ENCODE peak calls at places on chromosomes 3 and 15, in five cellular contexts. P, Y, K, D and V are unnamed samples.
A peak's percentile ranks its signal among the peaks of the same experiment; 100 is the strongest.

GRCh38 chr3:126364731-126365301 is 7.6 kb upstream of the KLF15 start:
- DNase-seq in Y (no peak), D (no peak), K (no peak), P (no peak), V (no peak)

GRCh38 chr15:76449455-76449854 is 112.9 kb downstream of the ISL2 start:
- DNase-seq in Y (no peak), D (no peak), K (no peak), P (no peak), V (no peak)

GRCh38 chr15:60390931-60391501 is 6.8 kb downstream of the ANXA2 start:
- DNase-seq in P (peak; percentile 56), Y (peak; percentile 91), D (no peak), K (no peak), V (peak; percentile 99)

GRCh38 chr3:196654691-196655090 is 15.2 kb downstream of the NRROS start:
- DNase-seq in P (no peak), D (no peak), Y (no peak), K (no peak), V (no peak)

GRCh38 chr3:117019082-117019713 is 309.6 kb downstream of the TUSC7 start:
- DNase-seq in K (no peak), P (peak; percentile 30), Y (peak; percentile 37), D (peak; percentile 17), V (peak; percentile 67)

GRCh38 chr3:45908761-45909160 is 22.4 kb downstream of the CCR9 start:
- DNase-seq in P (no peak), D (no peak), Y (no peak), K (no peak), V (no peak)

GRCh38 chr3:98817546-98817945 is 54.4 kb downstream of the ST3GAL6 start:
- DNase-seq in D (no peak), P (no peak), Y (peak; percentile 34), K (peak; percentile 39), V (peak; percentile 49)

GRCh38 chr3:187212705-187213104 is 15.4 kb downstream of the RTP1 start:
- DNase-seq in D (no peak), Y (peak; percentile 59), P (no peak), K (no peak), V (no peak)

GRCh38 chr3:152587861-152588260 is 247.1 kb upstream of the P2RY1 start:
- DNase-seq in P (no peak), D (no peak), Y (no peak), K (no peak), V (no peak)

GRCh38 chr3:58530354-58530865 is 6.6 kb downstream of the ACOX2 start:
- DNase-seq in P (no peak), Y (no peak), K (no peak), D (no peak), V (no peak)

GRCh38 chr15:90790561-90790960 is 73.4 kb downstream of the BLM start:
- DNase-seq in Y (no peak), K (no peak), D (no peak), P (no peak), V (no peak)

GRCh38 chr15:68565701-68566100 is 13.1 kb upstream of the CORO2B start:
- DNase-seq in P (no peak), Y (no peak), K (no peak), D (no peak), V (no peak)

GRCh38 chr3:169497567-169498257 is 165.8 kb downstream of the MECOM start:
- DNase-seq in D (no peak), Y (peak; percentile 80), P (no peak), K (no peak), V (no peak)

GRCh38 chr3:178483704-178484103 is 52.5 kb upstream of the KCNMB2 start:
- DNase-seq in K (no peak), Y (no peak), P (no peak), D (no peak), V (no peak)

GRCh38 chr3:58657571-58658141 is 8.9 kb downstream of the FAM3D start:
- DNase-seq in P (no peak), Y (no peak), K (no peak), D (no peak), V (peak; percentile 78)

GRCh38 chr15:27172821-27173220 is 201.8 kb downstream of the GABRG3 start:
- DNase-seq in Y (no peak), D (no peak), K (no peak), P (no peak), V (no peak)

GRCh38 chr15:92226020-92226612 is 167.6 kb upstream of the ST8SIA2 start:
- DNase-seq in P (no peak), Y (peak; percentile 7), D (no peak), K (peak; percentile 1), V (peak; percentile 35)

GRCh38 chr15:85542895-85543331 is 162.5 kb downstream of the AKAP13 start:
- DNase-seq in K (no peak), P (no peak), Y (no peak), D (no peak), V (peak; percentile 32)

GRCh38 chr3:152719264-152719663 is 115.7 kb upstream of the P2RY1 start:
- DNase-seq in P (no peak), Y (peak; percentile 43), D (no peak), K (no peak), V (peak; percentile 81)

GRCh38 chr3:30426319-30426993 is 179.9 kb upstream of the TGFBR2 start:
- DNase-seq in P (peak; percentile 54), K (no peak), Y (peak; percentile 77), D (peak; percentile 26), V (no peak)

GRCh38 chr3:30493912-30494311 is 112.5 kb upstream of the TGFBR2 start:
- DNase-seq in K (no peak), Y (peak; percentile 69), D (no peak), P (peak; percentile 43), V (no peak)

GRCh38 chr15:89412906-89413411 is 78.3 kb upstream of the POLG start:
- DNase-seq in D (no peak), Y (no peak), P (no peak), K (no peak), V (no peak)

GRCh38 chr3:139906441-139906840 is 28.5 kb upstream of the CLSTN2 start:
- DNase-seq in K (no peak), Y (peak; percentile 76), D (no peak), P (no peak), V (no peak)

GRCh38 chr3:178705925-178706324 is 169.7 kb downstream of the KCNMB2 start:
- DNase-seq in K (no peak), P (no peak), Y (peak; percentile 18), D (no peak), V (no peak)

GRCh38 chr3:13288732-13289718 is 131.1 kb downstream of the NUP210 start:
- DNase-seq in P (no peak), Y (peak; percentile 13), K (no peak), D (no peak), V (no peak)

GRCh38 chr3:94082412-94082937 is 19.6 kb downstream of the NSUN3 start:
- DNase-seq in D (no peak), Y (peak; percentile 19), K (no peak), P (no peak), V (no peak)

GRCh38 chr15:70670680-70671079 is 92.7 kb downstream of the UACA start:
- DNase-seq in D (no peak), K (peak; percentile 14), P (no peak), Y (no peak), V (no peak)

DNA sequence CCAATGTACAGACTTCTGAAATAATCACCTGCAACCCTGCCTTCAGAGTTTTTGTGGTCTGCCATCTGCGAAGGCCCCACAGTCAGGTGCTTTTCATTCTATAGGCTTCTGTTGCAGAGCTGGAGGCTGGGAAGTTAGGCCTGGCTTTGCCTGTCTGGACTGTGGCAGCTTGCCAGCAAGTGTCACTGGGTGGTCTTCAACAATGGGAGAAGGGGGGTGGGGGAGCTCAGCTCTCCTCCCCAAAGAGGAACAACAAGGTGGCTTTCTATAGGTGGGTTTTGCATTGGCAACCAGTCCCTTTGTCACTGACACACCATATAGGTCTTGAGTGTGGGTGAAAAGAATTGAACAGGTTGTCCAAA is 7.3 kb downstream of the BOC start:
- DNase-seq in Y (no peak), D (no peak), P (no peak), K (no peak), V (no peak)
- H3K27me3 ChIP-seq in Y (no peaks in the 10 kb centered on the region), D (peaks cover 22% of the 10 kb centered on the region), P (no peaks in the 10 kb centered on the region), K (peaks cover 8% of the 10 kb centered on the region), V (no peaks in the 10 kb centered on the region)

GRCh38 chr15:40775007-40775406 is 5.2 kb downstream of the C15orf62 start:
- DNase-seq in K (no peak), D (no peak), P (no peak), Y (no peak), V (no peak)
- H3K36me3 ChIP-seq in K (peaks cover 53% of the 10 kb centered on the region), D (peaks cover 66% of the 10 kb centered on the region), P (peaks cover 95% of the 10 kb centered on the region), Y (peaks cover 25% of the 10 kb centered on the region), V (peaks cover 17% of the 10 kb centered on the region)

GRCh38 chr15:39302936-39303335 is 277.9 kb upstream of the THBS1 start:
- DNase-seq in Y (no peak), P (no peak), D (no peak), K (no peak), V (no peak)
- H3K4me1 ChIP-seq in Y (peaks cover 27% of the 10 kb centered on the region), P (no peaks in the 10 kb centered on the region), D (no peaks in the 10 kb centered on the region), K (no peaks in the 10 kb centered on the region), V (no peaks in the 10 kb centered on the region)

DNA sequence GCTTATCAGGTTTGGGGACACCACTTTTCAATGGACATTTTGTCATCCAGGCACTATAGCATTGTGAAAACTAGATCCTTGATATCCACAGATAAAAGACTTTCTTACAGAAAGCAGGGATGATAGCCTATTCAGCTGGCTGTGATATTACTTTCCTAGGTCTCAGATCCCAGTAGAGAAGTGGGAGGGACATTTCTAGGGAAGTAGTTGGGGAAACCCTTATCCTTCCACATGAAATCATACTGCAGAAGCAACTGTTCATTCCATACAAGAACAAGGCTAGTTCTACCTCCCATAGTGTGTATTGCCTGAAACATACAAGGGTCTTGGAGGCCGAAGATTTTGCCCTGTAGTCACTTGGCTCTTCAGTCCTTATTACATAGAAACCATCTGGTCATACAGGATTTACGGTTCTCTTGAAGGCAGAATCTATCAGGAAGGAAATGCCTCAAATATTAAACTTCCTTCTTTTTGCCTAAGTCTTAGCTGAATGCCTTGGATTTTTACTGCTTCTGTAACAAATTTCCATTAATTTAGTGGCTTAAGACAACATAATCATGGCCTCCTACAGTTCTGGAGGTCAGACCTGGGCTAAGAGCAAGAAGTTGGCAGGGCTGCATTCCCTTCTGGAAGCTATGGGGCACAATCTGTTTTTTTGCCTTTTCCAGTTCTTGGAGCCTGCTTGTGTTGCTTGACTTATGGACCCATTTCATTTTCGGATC is 119.4 kb downstream of the ECT2 start:
- DNase-seq in K (no peak), D (no peak), P (no peak), Y (no peak), V (no peak)
- H3K27me3 ChIP-seq in K (no peaks in the 10 kb centered on the region), D (no peaks in the 10 kb centered on the region), P (no peaks in the 10 kb centered on the region), Y (no peaks in the 10 kb centered on the region), V (no peaks in the 10 kb centered on the region)

DNA sequence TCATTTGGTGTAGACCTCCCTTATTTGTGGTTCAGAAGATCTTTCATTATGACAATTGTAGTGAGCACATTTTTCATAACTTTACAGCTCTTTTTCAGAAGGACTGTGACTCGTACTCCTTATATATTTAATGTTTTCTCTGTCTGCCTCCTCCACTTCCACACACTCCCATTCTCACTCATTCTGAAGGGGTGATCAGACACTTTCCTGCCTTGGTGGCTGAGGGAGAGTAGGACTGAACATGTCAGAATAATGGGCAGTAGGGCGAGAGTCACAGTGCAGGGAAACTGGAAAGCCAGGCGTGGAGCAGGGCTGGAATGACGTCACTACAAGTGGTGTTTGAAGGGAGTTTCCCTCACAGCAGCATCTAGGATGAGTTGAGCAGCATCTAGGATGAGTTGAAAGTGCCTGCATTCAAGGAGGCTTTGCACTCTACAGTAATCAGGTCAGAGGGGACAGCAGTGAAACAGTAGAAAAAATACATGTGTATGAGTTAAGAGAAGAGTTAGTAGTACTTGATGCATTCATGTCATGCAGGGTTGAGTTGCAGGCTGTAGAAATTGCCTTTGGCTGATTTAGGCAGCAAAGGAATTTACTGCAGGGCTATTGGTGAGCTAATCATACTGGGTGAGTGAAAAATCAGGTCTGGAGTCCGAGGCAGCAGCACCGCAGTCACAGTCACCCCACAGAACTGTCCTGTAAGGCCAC is 36.3 kb upstream of the FBXL22 start:
- DNase-seq in K (no peak), Y (no peak), P (no peak), D (no peak), V (no peak)
- H3K36me3 ChIP-seq in K (peaks cover 84% of the 10 kb centered on the region), Y (peaks cover 33% of the 10 kb centered on the region), P (peaks cover 84% of the 10 kb centered on the region), D (peaks cover 20% of the 10 kb centered on the region), V (peaks cover 5% of the 10 kb centered on the region)